ENCODE peak calls at places on chromosome 15, in six cellular contexts. O is choroid plexus epithelial cell, X is OCI-LY7, H is brain microvascular endothelial cell, Q is GM12865, T is body of pancreas. V is an unnamed sample.

GRCh38 chr15:99253381-99254090 is 2.3 kb downstream of the LRRC28 start:
- DNase-seq in O (peak), X (no peak), H (peak), Q (no peak), T (no peak), V (no peak)

GRCh38 chr15:66679657-66680108 is 22.4 kb upstream of the SMAD6 start:
- DNase-seq in O (peak), X (no peak), H (peak), Q (no peak), T (no peak), V (no peak)

GRCh38 chr15:51331141-51331540 is 7.3 kb downstream of the CYP19A1 start:
- DNase-seq in O (peak), X (no peak), H (peak), Q (no peak), T (no peak), V (no peak)

GRCh38 chr15:66650433-66650832 is 51.6 kb upstream of the SMAD6 start:
- DNase-seq in O (no peak), X (no peak), H (no peak), Q (no peak), T (no peak), V (no peak)

GRCh38 chr15:58469432-58470353 is 37.9 kb downstream of the LIPC start:
- DNase-seq in O (peak), X (no peak), H (peak), Q (peak), T (peak), V (peak)

GRCh38 chr15:63826513-63826912 is 7.2 kb downstream of the HERC1 start:
- DNase-seq in O (peak), X (peak), H (peak), Q (peak), T (no peak), V (peak)

GRCh38 chr15:23402544-23402943 is 44.5 kb downstream of the GOLGA6L2 start:
- DNase-seq in O (no peak), X (no peak), H (no peak), Q (no peak), T (no peak), V (no peak)

GRCh38 chr15:99555089-99555488 is 10.7 kb upstream of the MEF2A start:
- DNase-seq in O (no peak), X (no peak), H (no peak), Q (no peak), T (no peak), V (no peak)

GRCh38 chr15:100686725-100687488 is 84.5 kb downstream of the ASB7 start:
- DNase-seq in O (peak), X (no peak), H (peak), Q (no peak), T (no peak), V (peak)

GRCh38 chr15:65275104-65275727 is 11.5 kb downstream of the PARP16 start:
- DNase-seq in O (no peak), X (no peak), H (no peak), Q (no peak), T (no peak), V (no peak)

GRCh38 chr15:64019764-64020163 is 26.5 kb downstream of the DAPK2 start:
- DNase-seq in O (no peak), X (no peak), H (no peak), Q (peak), T (peak), V (no peak)

GRCh38 chr15:93067649-93068085 is 21.3 kb downstream of the RGMA start:
- DNase-seq in O (no peak), X (no peak), H (no peak), Q (no peak), T (no peak), V (peak)

GRCh38 chr15:99963976-99964375 is 230.7 kb upstream of the LYSMD4 start:
- DNase-seq in O (no peak), X (no peak), H (no peak), Q (no peak), T (no peak), V (peak)

DNA sequence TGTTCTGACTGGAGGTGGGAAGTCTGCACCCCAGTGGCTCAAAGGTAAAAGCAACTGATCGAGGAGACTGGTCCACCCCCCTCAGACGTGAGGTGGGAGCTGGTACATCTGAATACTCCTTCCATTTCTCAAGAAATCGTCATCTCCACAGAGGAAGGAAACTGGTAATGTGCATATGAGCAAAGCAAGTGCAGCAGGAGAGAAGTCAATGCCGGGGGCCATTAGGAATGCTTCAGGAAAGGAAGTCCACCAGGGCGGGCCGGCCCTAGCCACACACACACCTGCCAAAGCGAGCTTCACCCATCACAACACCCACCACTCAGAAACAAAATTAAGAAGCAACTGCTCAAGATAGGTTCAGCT is 8.5 kb downstream of the TBC1D2B start:
- DNase-seq in O (no peak), X (no peak), H (no peak), Q (no peak), T (no peak), V (no peak)
- TF ChIP-seq CTCF in O (no peak), X (no peak), H (no peak), Q (no peak), T (no peak), V (no peak)

GRCh38 chr15:40936709-40937666 is 7.8 kb downstream of the DLL4 start:
- DNase-seq in O (peak), X (peak), H (peak), Q (peak), T (no peak), V (peak)
- H3K4me3 ChIP-seq in O (no peak), X (no peak), H (no peak), Q (no peak), T (no peak), V (no peak)

DNA sequence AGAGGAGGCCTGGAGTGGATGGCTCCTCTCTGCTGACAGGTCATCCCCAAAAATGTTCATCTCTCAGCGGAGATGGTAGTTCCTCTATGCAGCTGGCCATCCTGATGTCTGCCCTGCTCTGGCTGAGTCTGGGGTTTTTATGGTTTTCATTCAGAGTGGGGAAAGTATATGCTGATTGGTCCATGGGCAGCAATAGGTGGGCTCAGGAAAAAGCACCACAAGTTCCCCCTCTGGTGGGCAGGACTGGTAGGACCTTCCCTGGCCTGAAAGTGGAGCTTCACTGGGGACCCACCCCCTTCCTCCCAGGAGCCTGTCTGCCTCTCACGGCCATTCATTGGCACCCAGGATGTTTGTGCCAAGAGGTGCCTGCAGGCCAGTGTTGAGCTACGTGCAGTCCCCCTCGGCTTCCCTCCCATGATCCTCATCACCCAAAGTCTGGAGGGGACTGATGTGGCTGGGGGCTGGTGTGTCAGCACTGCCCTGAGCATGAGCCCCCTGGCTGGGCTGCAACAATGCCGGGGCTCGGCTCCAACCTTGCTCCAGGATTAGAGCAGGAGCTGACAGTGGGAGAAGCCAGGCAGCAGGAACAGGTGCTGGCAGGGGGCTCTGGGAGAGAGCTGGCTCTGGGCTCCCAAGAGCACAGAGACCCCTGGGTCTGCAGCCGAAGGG is 13.1 kb upstream of the BLOC1S6 start:
- DNase-seq in O (peak), X (peak), H (no peak), Q (peak), T (no peak), V (no peak)
- TF ChIP-seq CTCF in O (peak), X (peak), H (peak), Q (peak), T (no peak), V (no peak)

DNA sequence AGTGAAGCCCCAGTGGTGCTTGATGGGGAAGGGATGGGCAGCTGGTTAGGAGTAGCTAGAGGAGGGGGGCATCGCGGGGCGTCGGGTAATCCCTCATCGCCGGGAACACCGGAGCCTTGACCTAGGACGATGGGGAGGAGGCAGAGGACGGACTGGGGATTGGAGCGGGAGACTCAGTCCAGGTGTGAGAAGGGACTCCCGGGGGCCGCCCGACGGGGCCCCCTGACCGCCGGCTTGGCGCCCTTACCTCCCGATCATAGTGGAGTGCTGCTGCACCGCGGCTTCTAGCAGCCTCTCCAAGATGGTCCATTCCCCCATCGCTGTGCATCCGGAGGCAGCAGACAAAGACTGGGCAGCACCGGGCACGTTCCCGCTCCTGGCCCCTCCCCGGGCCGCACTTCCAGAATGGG is 622 bp downstream of the GJD2 start:
- DNase-seq in O (no peak), X (no peak), H (no peak), Q (no peak), T (no peak), V (no peak)
- H3K4me3 ChIP-seq in O (no peak), X (no peak), H (no peak), Q (no peak), T (no peak), V (no peak)

GRCh38 chr15:97115764-97116075 is 785.2 kb downstream of the NR2F2 start:
- DNase-seq in O (no peak), X (no peak), H (no peak), Q (no peak), T (no peak), V (no peak)

GRCh38 chr15:97114900-97115763 is 784.6 kb downstream of the NR2F2 start:
- DNase-seq in O (no peak), X (no peak), H (no peak), Q (peak), T (no peak), V (peak)
- TF ChIP-seq CTCF in O (no peak), X (no peak), H (no peak), Q (no peak), T (no peak), V (no peak)

DNA sequence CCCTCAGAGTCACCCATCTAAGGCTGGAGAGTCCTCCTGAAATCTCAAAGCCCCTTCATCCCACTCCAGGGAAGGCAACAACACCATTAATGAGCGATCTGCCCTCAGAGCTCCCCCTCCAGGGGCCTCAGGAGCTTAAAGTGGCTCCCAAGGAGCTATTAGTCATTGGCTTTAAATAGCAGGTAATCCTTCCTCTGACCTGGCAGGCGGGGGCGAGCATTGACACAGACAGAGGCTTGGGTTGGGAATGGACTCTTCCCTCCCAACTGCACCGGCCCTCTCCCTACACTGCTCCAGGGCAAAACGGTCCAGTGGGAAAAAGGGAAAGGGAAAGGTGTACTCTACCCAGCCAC is 1.4 kb downstream of the MFGE8 start:
- DNase-seq in O (peak), X (no peak), H (no peak), Q (no peak), T (no peak), V (peak)
- H3K4me3 ChIP-seq in O (peak), X (no peak), H (peak), Q (no peak), T (no peak), V (peak)

DNA sequence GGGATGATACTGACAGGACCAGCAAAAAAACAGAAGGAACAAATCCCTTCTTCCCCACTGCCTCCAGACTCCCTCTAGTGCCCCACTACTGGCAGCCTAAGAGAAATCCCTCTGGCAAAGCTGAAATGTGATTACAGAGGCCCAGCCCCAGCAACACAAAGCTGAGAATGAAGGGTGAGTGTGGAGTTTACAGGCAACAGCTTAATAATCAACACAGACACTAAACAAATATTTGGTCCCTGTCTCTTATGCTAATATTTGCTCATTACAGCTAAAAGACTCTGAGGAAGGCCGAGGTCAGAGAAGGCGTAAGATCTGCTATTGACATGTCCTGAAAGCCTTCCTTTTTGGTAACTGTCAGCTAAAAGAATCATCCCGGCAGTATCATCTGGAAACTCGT is 308.5 kb upstream of the RASGRP1 start:
- DNase-seq in O (no peak), X (no peak), H (no peak), Q (no peak), T (no peak), V (peak)
- TF ChIP-seq CTCF in O (no peak), X (no peak), H (peak), Q (no peak), T (no peak), V (no peak)

GRCh38 chr15:36880226-36880912 is 220.0 kb downstream of the MEIS2 start:
- DNase-seq in O (no peak), X (no peak), H (no peak), Q (no peak), T (peak), V (peak)
- H3K4me3 ChIP-seq in O (no peak), X (no peak), H (no peak), Q (no peak), T (no peak), V (peak)

DNA sequence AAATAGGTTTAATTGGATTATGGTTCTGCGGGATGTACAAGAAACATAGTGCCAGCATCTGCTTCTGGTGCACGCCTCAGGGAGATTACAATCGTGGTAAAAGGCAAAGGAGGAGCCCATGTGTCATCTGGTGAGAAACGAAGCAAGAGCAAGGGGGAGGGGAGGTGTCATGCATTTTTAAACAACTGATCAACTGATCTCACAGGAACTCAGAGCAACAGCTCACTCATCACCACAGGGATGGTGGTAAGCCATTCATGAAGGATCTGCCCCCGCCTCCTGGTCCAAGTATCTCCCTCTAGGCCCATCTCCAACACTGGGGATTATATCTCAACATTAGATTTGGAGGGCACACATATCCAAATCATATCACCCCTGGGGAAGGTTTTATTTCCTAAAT is 42.1 kb upstream of the FGF7 start:
- DNase-seq in O (no peak), X (no peak), H (no peak), Q (no peak), T (no peak), V (peak)
- TF ChIP-seq CTCF in O (no peak), X (no peak), H (no peak), Q (no peak), T (no peak), V (no peak)

GRCh38 chr15:82935382-82935781 is 17.1 kb downstream of the HOMER2 start:
- DNase-seq in O (no peak), X (no peak), H (no peak), Q (no peak), T (no peak), V (no peak)
- H3K4me3 ChIP-seq in O (no peak), X (no peak), H (no peak), Q (no peak), T (no peak), V (no peak)

V was measured in epithelial cell of esophagus.